ENCODE peak calls at places on chromosomes 5 and 9, in six cellular contexts. O is esophagus squamous epithelium, B is left lung, D is breast epithelium, M is DND-41, N is cardiac muscle cell. V is an unnamed sample.

GRCh38 chr5:143108498-143109128 is 294.9 kb downstream of the NR3C1 start:
- DNase-seq in O (no peak), B (peak; percentile 47), D (peak; percentile 56), M (no peak), N (no peak), V (no peak)

GRCh38 chr5:111922344-111922743 is 165.3 kb upstream of the NREP start:
- DNase-seq in O (no peak), B (no peak), D (no peak), M (no peak), N (no peak), V (no peak)

GRCh38 chr9:107870221-107870620 is 380.7 kb upstream of the KLF4 start:
- DNase-seq in O (no peak), B (no peak), D (no peak), M (no peak), N (no peak), V (no peak)

GRCh38 chr5:81140942-81141341 is 92.2 kb upstream of the CKMT2 start:
- DNase-seq in O (no peak), B (no peak), D (no peak), M (no peak), N (no peak), V (no peak)

GRCh38 chr5:176391479-176391878 is 2.9 kb downstream of the HIGD2A start:
- DNase-seq in O (no peak), B (no peak), D (no peak), M (no peak), N (no peak), V (no peak)

GRCh38 chr5:151905639-151906038 is 19.0 kb downstream of the GLRA1 start:
- DNase-seq in O (no peak), B (no peak), D (no peak), M (no peak), N (no peak), V (no peak)

GRCh38 chr5:157148734-157149615 is 6.3 kb upstream of the MED7 start:
- DNase-seq in O (peak; percentile 8), B (peak; percentile 46), D (no peak), M (peak; percentile 86), N (peak; percentile 82), V (peak; percentile 69)

GRCh38 chr5:111472579-111472978 is 39.8 kb downstream of the STARD4 start:
- DNase-seq in O (no peak), B (no peak), D (no peak), M (no peak), N (no peak), V (no peak)

GRCh38 chr9:35311891-35312639 is 150.3 kb downstream of the UNC13B start:
- DNase-seq in O (no peak), B (no peak), D (no peak), M (no peak), N (peak; percentile 2), V (no peak)

GRCh38 chr9:38047301-38048251 is 21.5 kb downstream of the SHB start:
- DNase-seq in O (no peak), B (peak; percentile 71), D (peak; percentile 71), M (peak; percentile 22), N (peak; percentile 88), V (no peak)

GRCh38 chr9:93315118-93315517 is 131.2 kb downstream of the WNK2 start:
- DNase-seq in O (no peak), B (no peak), D (no peak), M (no peak), N (no peak), V (no peak)

GRCh38 chr5:113022661-113023060 is 46.1 kb downstream of the DCP2 start:
- DNase-seq in O (no peak), B (no peak), D (no peak), M (peak; percentile 46), N (no peak), V (peak; percentile 83)

GRCh38 chr9:16680965-16681658 is 189.4 kb downstream of the BNC2 start:
- DNase-seq in O (no peak), B (no peak), D (no peak), M (no peak), N (no peak), V (no peak)

GRCh38 chr9:77022783-77023440 is 3.5 kb downstream of the FOXB2 start:
- DNase-seq in O (no peak), B (no peak), D (no peak), M (no peak), N (peak; percentile 54), V (no peak)

GRCh38 chr9:14313378-14313940 is 482 bp downstream of the NFIB start:
- DNase-seq in O (no peak), B (no peak), D (no peak), M (no peak), N (peak; percentile 68), V (no peak)

GRCh38 chr5:96584712-96585111 is 77.5 kb upstream of the CAST start:
- DNase-seq in O (no peak), B (no peak), D (no peak), M (no peak), N (no peak), V (no peak)

GRCh38 chr9:137416563-137417151 is 6.3 kb downstream of the EXD3 start:
- DNase-seq in O (no peak), B (no peak), D (no peak), M (no peak), N (no peak), V (no peak)

GRCh38 chr5:41286696-41287095 is 73.4 kb upstream of the C6 start:
- DNase-seq in O (no peak), B (no peak), D (no peak), M (no peak), N (no peak), V (no peak)

GRCh38 chr5:80318212-80318611 is 1.6 kb upstream of the SPZ1 start:
- DNase-seq in O (no peak), B (no peak), D (no peak), M (no peak), N (no peak), V (no peak)

GRCh38 chr9:133950206-133950915 is 41.8 kb downstream of the VAV2 start:
- DNase-seq in O (no peak), B (no peak), D (no peak), M (no peak), N (no peak), V (no peak)

GRCh38 chr5:168076561-168076991 is 214.9 kb upstream of the WWC1 start:
- DNase-seq in O (no peak), B (no peak), D (no peak), M (peak; percentile 27), N (peak; percentile 49), V (no peak)

GRCh38 chr9:89801723-89802680 is 197.2 kb downstream of the GADD45G start:
- DNase-seq in O (no peak), B (no peak), D (no peak), M (no peak), N (no peak), V (no peak)

GRCh38 chr9:37954581-37954981 is 50.7 kb upstream of the SLC25A51 start:
- DNase-seq in O (no peak), B (no peak), D (no peak), M (no peak), N (no peak), V (no peak)

DNA sequence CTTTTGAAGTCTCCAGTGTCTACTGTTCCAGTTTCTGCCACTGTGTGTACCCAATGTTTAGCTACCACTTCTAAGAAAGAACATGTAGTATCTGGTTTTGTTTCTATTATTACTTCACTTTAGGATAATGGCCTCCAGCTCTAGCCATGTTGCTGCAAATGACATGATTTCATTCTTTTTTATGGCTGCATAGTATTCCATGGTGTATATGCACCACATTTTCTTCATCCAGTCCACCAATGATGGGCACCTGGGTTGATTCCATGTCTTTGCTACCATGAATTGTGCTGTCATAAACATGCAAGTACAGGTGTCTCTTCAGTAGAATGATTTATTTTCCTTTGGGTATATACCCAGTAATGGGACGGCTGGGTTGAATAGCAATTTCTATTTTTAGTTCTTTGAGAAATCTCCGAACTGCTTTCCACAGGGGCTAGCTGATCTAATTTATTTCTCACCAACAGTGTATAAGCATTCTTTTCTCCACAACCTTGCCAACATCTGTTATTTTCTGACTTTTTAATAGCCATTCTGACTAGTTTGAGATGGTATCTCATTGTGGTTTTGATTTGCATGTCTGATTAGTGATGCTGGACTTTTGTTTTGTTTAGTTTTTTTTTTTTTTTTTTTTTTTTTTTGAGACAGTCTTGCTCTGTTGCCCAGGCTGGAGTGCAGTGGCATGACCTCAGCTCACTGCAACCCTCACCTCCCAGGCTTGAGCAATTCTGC is 68.9 kb downstream of the WDR41 start:
- DNase-seq in O (no peak), B (no peak), D (no peak), M (no peak), N (no peak), V (no peak)
- H3K27ac ChIP-seq in O (no peak overlapping the region), B (no peak overlapping the region), D (no peak overlapping the region), M (no peak overlapping the region), N (no peak overlapping the region), V (no peak overlapping the region)

DNA sequence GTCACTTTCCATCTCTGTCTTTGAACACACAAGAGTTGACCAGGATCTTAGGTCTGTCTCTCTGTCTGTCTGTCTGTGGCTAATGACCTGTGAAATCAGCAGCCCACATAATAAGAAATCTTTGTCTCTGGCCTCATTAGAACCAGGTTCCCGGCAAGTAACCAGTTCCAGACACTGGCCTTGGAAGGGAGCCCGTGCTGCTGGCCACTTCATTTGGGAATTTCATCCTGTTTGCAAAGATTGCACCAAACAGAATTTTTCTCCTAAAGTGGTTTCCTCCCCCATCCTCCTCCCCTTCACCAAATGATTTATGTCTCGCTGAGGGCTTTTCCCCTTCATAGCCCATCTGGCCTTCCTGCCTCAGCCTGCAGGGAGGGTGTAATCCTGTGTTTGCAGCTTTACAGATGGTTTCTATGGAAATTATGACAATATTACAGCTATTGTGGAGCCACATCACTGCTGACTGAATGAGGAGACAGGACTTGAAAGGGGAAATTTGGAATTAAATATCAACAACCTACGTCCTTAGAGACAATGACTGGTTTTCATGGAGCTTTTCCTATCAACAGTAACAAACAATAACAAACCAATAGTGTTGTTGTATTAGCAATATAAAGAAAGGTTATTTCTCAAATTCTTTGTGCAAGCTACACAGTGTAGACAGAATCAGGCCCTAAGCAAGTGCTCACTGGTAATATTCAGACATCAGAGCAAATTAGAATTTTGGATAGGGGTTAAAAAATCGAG is 25.7 kb downstream of the DPYSL3 start:
- DNase-seq in O (no peak), B (peak; percentile 74), D (no peak), M (no peak), N (no peak), V (no peak)
- H3K4me1 ChIP-seq in O (peaks cover 20% of the 10 kb centered on the region), B (peaks cover 15% of the 10 kb centered on the region), D (peaks cover 4% of the 10 kb centered on the region), M (no peaks in the 10 kb centered on the region), N (peaks cover 10% of the 10 kb centered on the region), V (no peaks in the 10 kb centered on the region)

DNA sequence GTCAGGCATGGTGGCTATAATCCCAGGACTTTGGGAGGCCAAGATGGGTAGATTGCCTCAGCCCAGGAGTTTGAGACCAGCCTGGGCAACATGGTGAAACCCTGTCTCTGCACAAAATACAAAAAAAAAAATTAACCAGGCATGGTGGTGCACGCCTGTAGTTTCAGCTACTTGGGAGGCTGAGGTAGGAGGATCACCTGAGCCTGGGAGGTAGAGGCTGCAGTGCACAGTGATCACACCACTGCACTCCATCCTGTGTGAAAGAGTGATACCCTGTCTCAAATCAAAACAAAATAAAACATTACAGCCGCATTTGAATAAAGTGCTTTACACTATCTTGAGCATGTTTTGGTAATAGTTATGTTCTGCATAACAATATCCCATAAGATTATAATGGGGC is 74.0 kb downstream of the IQGAP2 start:
- DNase-seq in O (no peak), B (no peak), D (no peak), M (no peak), N (no peak), V (no peak)
- H3K27ac ChIP-seq in O (no peak overlapping the region), B (no peak overlapping the region), D (no peak overlapping the region), M (no peak overlapping the region), N (no peak overlapping the region), V (no peak overlapping the region)

DNA sequence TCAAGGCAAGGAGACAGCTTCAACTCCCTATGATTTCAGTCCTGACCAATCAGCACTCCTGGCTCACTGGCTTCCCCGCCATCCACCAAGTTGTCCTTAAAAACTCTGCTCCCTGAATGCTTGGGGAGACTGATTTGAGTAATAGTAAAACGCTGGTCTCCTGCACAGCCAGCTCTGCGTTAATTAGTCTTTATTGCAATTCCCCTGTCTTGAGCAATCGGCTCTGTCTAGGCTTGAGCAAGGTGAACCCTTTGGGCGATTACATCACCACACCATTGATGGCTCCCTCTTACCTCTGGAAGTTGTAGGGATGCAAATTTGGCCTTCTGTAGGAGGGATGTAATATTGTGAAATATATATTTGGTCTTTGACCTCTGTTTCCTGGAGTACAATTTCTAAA is 2.9 kb upstream of the SLC23A1 start:
- DNase-seq in O (no peak), B (no peak), D (no peak), M (peak; percentile 22), N (no peak), V (no peak)
- H3K4me1 ChIP-seq in O (peaks cover 25% of the 10 kb centered on the region), B (no peaks in the 10 kb centered on the region), D (peaks cover 20% of the 10 kb centered on the region), M (peaks cover 76% of the 10 kb centered on the region), N (peaks cover 29% of the 10 kb centered on the region), V (peaks cover 31% of the 10 kb centered on the region)

V was measured in CD4-positive, CD25-positive, alpha-beta regulatory T cell.